ENCODE peak calls at places on chromosome 21, in nine cellular contexts. X is upper lobe of left lung; A is stimulated activated CD4-positive, alpha-beta T cell treated with anti-CD3 and anti-CD28 coated beads, Interleukin-15, amount 100 ng/mL, for 1 hour; M is DMS53; C is AG08396; R is activated naive CD4-positive, alpha-beta T cell treated with anti-CD3 and anti-CD28 coated beads, Interleukin-2, amount 50 U/mL, for 16 hours; N is AG10803; S is GM13977; G is T-cell. L is an unnamed sample.

GRCh38 chr21:34722684-34723300 is 54.0 kb downstream of the CLIC6 start:
- DNase-seq in G (peak), X (no peak), N (no peak), A (no peak), R (peak), C (no peak), M (peak), S (peak), L (no peak)

GRCh38 chr21:42706765-42707164 is 53.3 kb downstream of the PDE9A start:
- DNase-seq in S (no peak), G (no peak), X (no peak), A (no peak), M (no peak), C (no peak), R (no peak), N (no peak), L (no peak)

GRCh38 chr21:35048706-35049617 is at the start of gene RUNX1:
- DNase-seq in R (peak), N (peak), S (peak), A (peak), M (peak), C (no peak), X (no peak), G (peak), L (peak)

GRCh38 chr21:29181799-29182470 is 51.5 kb downstream of the MAP3K7CL start:
- DNase-seq in G (no peak), N (peak), S (peak), C (peak), A (no peak), X (no peak), R (no peak), M (peak), L (peak)

GRCh38 chr21:25489673-25490072 is 117.6 kb downstream of the MRPL39 start:
- DNase-seq in S (no peak), N (no peak), R (no peak), X (no peak), C (no peak), A (no peak), M (no peak), G (no peak), L (no peak)

GRCh38 chr21:36560933-36561575 is 81.1 kb upstream of the CLDN14 start:
- DNase-seq in R (no peak), A (no peak), X (no peak), N (no peak), C (no peak), S (no peak), G (no peak), M (no peak), L (no peak)

GRCh38 chr21:17911628-17912027 is 92.5 kb upstream of the C21orf91 start:
- DNase-seq in S (no peak), R (no peak), N (peak), M (no peak), X (no peak), A (no peak), C (peak), G (no peak), L (peak)

GRCh38 chr21:38910390-38911008 is 104.8 kb downstream of the ETS2 start:
- DNase-seq in A (no peak), M (peak), S (no peak), G (no peak), R (no peak), N (no peak), X (no peak), C (no peak), L (no peak)

GRCh38 chr21:27206368-27206982 is 239.6 kb upstream of the ADAMTS5 start:
- DNase-seq in G (no peak), M (no peak), N (peak), R (no peak), A (no peak), S (no peak), X (no peak), C (peak), L (peak)

GRCh38 chr21:16419188-16419874 is 689.5 kb downstream of the USP25 start:
- DNase-seq in G (no peak), A (no peak), R (no peak), C (peak), M (peak), S (no peak), N (peak), X (no peak), L (peak)

GRCh38 chr21:32007461-32007860 is 134.6 kb downstream of the HUNK start:
- DNase-seq in G (no peak), A (no peak), R (no peak), C (peak), S (no peak), M (no peak), X (no peak), N (peak), L (no peak)